ENCODE peak calls at places on chromosome 21, in ten cellular contexts. X is GM04503; F is B cell; S is GM04504; U is activated naive CD4-positive, alpha-beta T cell; C is activated CD4-positive, alpha-beta T cell treated with anti-CD3 and anti-CD28 coated beads for 1 hour; P is NCI-H345; Z is progenitor cell of endocrine pancreas; D is Right ventricle myocardium superior; E is naive thymus-derived CD8-positive, alpha-beta T cell. B is an unnamed sample.

GRCh38 chr21:44869860-44870747 is 3.4 kb downstream of the PTTG1IP start:
- DNase-seq in X (peak; percentile 80), F (no peak), S (peak; percentile 86), U (no peak), C (no peak), P (no peak), Z (no peak), D (peak; percentile 43), E (no peak), B (no peak)

GRCh38 chr21:45225741-45226327 is 61.9 kb downstream of the POFUT2 start:
- DNase-seq in X (no peak), F (no peak), S (no peak), U (no peak), C (no peak), P (no peak), Z (no peak), D (no peak), E (no peak), B (no peak)

GRCh38 chr21:45598666-45599065 is 44.9 kb upstream of the PCBP3 start:
- DNase-seq in X (no peak), F (no peak), S (no peak), U (no peak), C (no peak), P (no peak), Z (no peak), D (no peak), E (no peak), B (no peak)

GRCh38 chr21:34822957-34823356 is 154.2 kb downstream of the CLIC6 start:
- DNase-seq in X (no peak), F (no peak), S (peak; percentile 32), U (no peak), C (no peak), P (no peak), Z (no peak), D (no peak), E (no peak), B (no peak)

GRCh38 chr21:35663856-35664606 is 396.3 kb downstream of the SETD4 start:
- DNase-seq in X (no peak), F (no peak), S (no peak), U (no peak), C (no peak), P (no peak), Z (no peak), D (no peak), E (no peak), B (no peak)

GRCh38 chr21:26624983-26625519 is 52.0 kb upstream of the CYYR1 start:
- DNase-seq in X (no peak), F (no peak), S (no peak), U (no peak), C (no peak), P (no peak), Z (no peak), D (no peak), E (no peak), B (no peak)

GRCh38 chr21:45112371-45112770 is 38.0 kb downstream of the ADARB1 start:
- DNase-seq in X (no peak), F (no peak), S (no peak), U (no peak), C (no peak), P (no peak), Z (no peak), D (no peak), E (no peak), B (no peak)

GRCh38 chr21:46094401-46095105 is 3.4 kb upstream of the COL6A2 start:
- DNase-seq in X (no peak), F (no peak), S (no peak), U (no peak), C (no peak), P (no peak), Z (no peak), D (no peak), E (no peak), B (no peak)

GRCh38 chr21:33997432-33997831 is 75.9 kb upstream of the MRPS6 start:
- DNase-seq in X (no peak), F (no peak), S (no peak), U (no peak), C (no peak), P (no peak), Z (no peak), D (no peak), E (no peak), B (no peak)

GRCh38 chr21:39315603-39316002 is 2.2 kb upstream of the BRWD1 start:
- DNase-seq in X (no peak), F (no peak), S (no peak), U (no peak), C (no peak), P (no peak), Z (no peak), D (no peak), E (no peak), B (no peak)

GRCh38 chr21:42618713-42619112 is 34.7 kb upstream of the PDE9A start:
- DNase-seq in X (no peak), F (no peak), S (no peak), U (no peak), C (no peak), P (no peak), Z (no peak), D (no peak), E (no peak), B (no peak)

GRCh38 chr21:34807146-34807880 is 138.5 kb downstream of the CLIC6 start:
- DNase-seq in X (peak; percentile 75), F (no peak), S (peak; percentile 90), U (no peak), C (peak; percentile 48), P (no peak), Z (no peak), D (no peak), E (peak; percentile 25), B (no peak)

GRCh38 chr21:36539434-36540150 is 59.7 kb upstream of the CLDN14 start:
- DNase-seq in X (no peak), F (no peak), S (no peak), U (no peak), C (no peak), P (no peak), Z (no peak), D (no peak), E (no peak), B (no peak)

GRCh38 chr21:34881894-34882371 is 167.2 kb downstream of the RUNX1 start:
- DNase-seq in X (no peak), F (no peak), S (peak; percentile 64), U (no peak), C (no peak), P (no peak), Z (no peak), D (no peak), E (no peak), B (no peak)

GRCh38 chr21:20720623-20721022 is 277.6 kb upstream of the NCAM2 start:
- DNase-seq in X (peak; percentile 11), F (no peak), S (peak; percentile 12), U (no peak), C (no peak), P (no peak), Z (no peak), D (no peak), E (no peak), B (no peak)

GRCh38 chr21:42672699-42673458 is 19.5 kb downstream of the PDE9A start:
- DNase-seq in X (no peak), F (no peak), S (no peak), U (no peak), C (no peak), P (no peak), Z (no peak), D (peak; percentile 37), E (no peak), B (no peak)

GRCh38 chr21:29022141-29022540 is 2.3 kb upstream of the USP16 start:
- DNase-seq in X (no peak), F (no peak), S (no peak), U (no peak), C (no peak), P (no peak), Z (no peak), D (no peak), E (no peak), B (no peak)

GRCh38 chr21:28663111-28663693 is 329.5 kb downstream of the LTN1 start:
- DNase-seq in X (no peak), F (no peak), S (no peak), U (no peak), C (no peak), P (no peak), Z (no peak), D (no peak), E (no peak), B (no peak)

GRCh38 chr21:44364151-44365053 is 11.0 kb downstream of the TRPM2 start:
- DNase-seq in X (no peak), F (no peak), S (no peak), U (no peak), C (no peak), P (no peak), Z (no peak), D (peak; percentile 40), E (no peak), B (no peak)

GRCh38 chr21:25513810-25514209 is 93.5 kb downstream of the MRPL39 start:
- DNase-seq in X (no peak), F (no peak), S (no peak), U (no peak), C (no peak), P (no peak), Z (no peak), D (no peak), E (no peak), B (no peak)

GRCh38 chr21:41596241-41596925 is 88.4 kb upstream of the TMPRSS2 start:
- DNase-seq in X (no peak), F (no peak), S (no peak), U (no peak), C (no peak), P (no peak), Z (no peak), D (no peak), E (no peak), B (no peak)

GRCh38 chr21:32131960-32132359 is 146.9 kb downstream of the MIS18A start:
- DNase-seq in X (no peak), F (no peak), S (no peak), U (no peak), C (no peak), P (no peak), Z (no peak), D (no peak), E (no peak), B (no peak)

GRCh38 chr21:14869984-14870840 is 194.6 kb downstream of the NRIP1 start:
- DNase-seq in X (no peak), F (no peak), S (no peak), U (no peak), C (no peak), P (no peak), Z (no peak), D (no peak), E (no peak), B (no peak)

GRCh38 chr21:43911935-43912487 is 47.0 kb downstream of the AGPAT3 start:
- DNase-seq in X (no peak), F (no peak), S (no peak), U (no peak), C (no peak), P (no peak), Z (no peak), D (no peak), E (no peak), B (no peak)